ENCODE peak calls at places on chromosomes 13 and 19, in five cellular contexts. B is right cardiac atrium, O is suprapubic skin, H is uterus, J is fibroblast of pulmonary artery. S is an unnamed sample.

GRCh38 chr13:91199866-91200265 is 147.6 kb upstream of the MIR17HG start:
- DNase-seq in B (no peak), O (no peak), H (no peak), J (no peak), S (no peak)

GRCh38 chr19:48940902-48941301 is 7.4 kb downstream of the DHDH start:
- DNase-seq in B (no peak), O (no peak), H (no peak), J (no peak), S (no peak)

GRCh38 chr19:2771786-2772674 is 11.0 kb downstream of the SGTA start:
- DNase-seq in B (no peak), O (no peak), H (no peak), J (no peak), S (no peak)

GRCh38 chr19:6412111-6412999 is 12.3 kb downstream of the KHSRP start:
- DNase-seq in B (peak), O (no peak), H (peak), J (peak), S (no peak)

GRCh38 chr13:75079226-75079625 is 402.7 kb downstream of the TBC1D4 start:
- DNase-seq in B (no peak), O (no peak), H (no peak), J (peak), S (no peak)

GRCh38 chr13:50699874-50700663 is 143.4 kb downstream of the DLEU7 start:
- DNase-seq in B (no peak), O (no peak), H (no peak), J (no peak), S (no peak)

GRCh38 chr19:55460670-55461258 is 678 bp downstream of the ISOC2 start:
- DNase-seq in B (peak), O (peak), H (peak), J (peak), S (peak)

GRCh38 chr13:47337781-47338507 is 441.1 kb upstream of the HTR2A start:
- DNase-seq in B (no peak), O (no peak), H (no peak), J (peak), S (no peak)

GRCh38 chr13:88919970-88920628 is 1248.9 kb downstream of the SLITRK5 start:
- DNase-seq in B (no peak), O (no peak), H (no peak), J (no peak), S (no peak)

GRCh38 chr13:102142473-102142826 is 259.4 kb downstream of the FGF14 start:
- DNase-seq in B (no peak), O (no peak), H (no peak), J (no peak), S (no peak)

GRCh38 chr13:35881360-35881759 is 249.8 kb downstream of the DCLK1 start:
- DNase-seq in B (no peak), O (no peak), H (no peak), J (peak), S (no peak)

GRCh38 chr19:56119585-56119978 is 1.5 kb downstream of the ZNF787 start:
- DNase-seq in B (no peak), O (no peak), H (no peak), J (no peak), S (no peak)

GRCh38 chr13:36862002-36862706 is 43.1 kb downstream of the RFXAP start:
- DNase-seq in B (no peak), O (no peak), H (no peak), J (peak), S (no peak)

GRCh38 chr19:6551607-6552450 is 21.0 kb downstream of the TNFSF9 start:
- DNase-seq in B (peak), O (no peak), H (no peak), J (no peak), S (no peak)

GRCh38 chr19:18205180-18205915 is 1.5 kb upstream of the RAB3A start:
- DNase-seq in B (peak), O (peak), H (peak), J (peak), S (peak)

GRCh38 chr19:10113964-10114650 is 2.6 kb downstream of the P2RY11 start:
- DNase-seq in B (no peak), O (no peak), H (no peak), J (no peak), S (no peak)

GRCh38 chr13:30047154-30047874 is 196.9 kb upstream of the UBL3 start:
- DNase-seq in B (no peak), O (no peak), H (no peak), J (no peak), S (no peak)

GRCh38 chr19:44816301-44816700 is 7.4 kb downstream of the BCAM start:
- DNase-seq in B (no peak), O (no peak), H (no peak), J (no peak), S (no peak)

GRCh38 chr13:111115051-111115840 is at the start of gene ARHGEF7:
- DNase-seq in B (peak), O (no peak), H (no peak), J (no peak), S (no peak)

GRCh38 chr13:111117289-111117688 is 2.2 kb downstream of the ARHGEF7 start:
- DNase-seq in B (no peak), O (no peak), H (no peak), J (no peak), S (no peak)

GRCh38 chr13:111116830-111117229 is 1.7 kb downstream of the ARHGEF7 start:
- DNase-seq in B (no peak), O (no peak), H (no peak), J (no peak), S (no peak)

GRCh38 chr13:111114362-111115050 is 604 bp upstream of the ARHGEF7 start:
- DNase-seq in B (peak), O (no peak), H (peak), J (peak), S (peak)

DNA sequence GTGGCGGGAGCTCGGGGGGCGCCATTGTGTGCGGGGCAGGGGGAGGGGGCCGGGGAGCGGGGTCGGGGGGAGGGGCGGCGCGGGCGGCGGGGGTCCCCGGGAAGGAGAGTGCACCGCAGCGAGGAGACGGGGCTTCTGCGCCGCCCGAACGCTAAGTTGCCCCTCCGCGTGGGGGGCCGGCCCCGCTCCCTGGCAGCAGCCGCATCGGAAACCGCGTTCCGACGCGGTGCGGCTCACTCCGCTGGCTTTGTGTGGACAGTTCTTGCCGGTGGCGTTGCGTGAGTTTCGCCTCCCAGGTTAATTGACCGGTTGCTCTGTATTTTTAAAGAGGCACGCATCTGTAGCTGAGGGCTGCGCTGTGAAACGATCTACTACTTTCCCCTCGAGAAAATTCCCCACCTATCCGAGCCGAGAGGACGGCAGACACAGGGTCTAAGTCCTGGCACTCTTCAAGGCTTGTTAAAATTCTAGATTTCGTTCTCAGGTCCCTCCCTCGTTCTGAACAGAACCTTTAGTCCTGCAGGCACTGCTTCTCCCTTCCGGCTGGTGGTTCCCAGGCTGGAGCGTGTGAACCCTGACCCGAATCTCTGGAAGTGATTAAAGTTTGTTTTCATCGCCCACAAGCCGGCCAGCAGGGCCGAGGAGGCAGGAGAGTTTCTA is 861 bp downstream of the ARHGEF7 start:
- DNase-seq in B (peak), O (no peak), H (peak), J (peak), S (peak)
- H3K4me3 ChIP-seq in B (peak), O (peak), H (peak), J (peak), S (peak)

DNA sequence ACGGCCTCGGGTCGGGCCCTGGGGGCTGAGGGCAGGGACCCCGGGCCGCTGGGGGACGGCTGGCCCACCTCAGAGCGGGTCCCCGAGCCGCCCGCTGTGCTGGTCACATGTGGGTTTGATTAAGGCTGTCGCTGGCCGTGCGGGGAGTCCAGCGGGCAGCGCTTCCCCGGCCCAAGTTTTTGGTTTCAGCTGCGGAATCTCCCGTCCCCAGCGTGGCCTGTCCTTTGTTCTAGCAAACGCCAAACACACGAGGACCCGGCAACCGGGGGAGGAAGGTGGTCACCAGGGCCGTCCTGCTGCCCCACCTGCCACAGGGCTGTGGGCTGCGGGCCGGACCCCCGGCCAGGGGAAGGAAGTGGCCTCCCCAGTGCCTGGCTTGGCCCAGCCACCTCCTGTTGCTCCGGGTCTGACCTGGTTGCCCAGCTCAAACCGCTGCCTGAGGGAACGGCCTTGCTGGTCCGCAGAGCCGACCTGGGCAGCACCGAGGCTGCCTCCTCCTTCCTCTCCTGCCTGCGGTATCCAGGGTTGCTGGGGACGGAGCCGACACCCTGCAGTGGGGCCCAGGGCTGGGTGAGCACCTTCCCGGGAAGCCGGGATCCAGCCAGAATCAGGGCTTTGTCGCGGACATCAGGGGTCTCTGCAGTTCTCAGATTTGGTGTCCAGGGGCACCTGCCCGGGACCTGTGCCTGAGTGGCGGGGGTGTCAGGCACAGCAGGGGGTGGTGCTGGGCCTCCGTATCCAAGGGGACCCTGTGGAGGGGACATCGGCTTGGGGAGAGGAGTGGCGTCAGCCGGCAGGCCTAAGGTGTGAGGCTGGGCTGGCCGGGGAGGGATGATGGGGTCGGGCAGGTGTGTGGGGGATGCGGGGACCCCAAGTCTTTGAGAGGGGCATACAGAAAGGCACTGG is 2.2 kb downstream of the EFNA2 start:
- DNase-seq in B (peak), O (no peak), H (no peak), J (no peak), S (no peak)
- H3K4me3 ChIP-seq in B (no peak), O (no peak), H (no peak), J (no peak), S (no peak)

GRCh38 chr19:34399886-34400285 is 4.3 kb upstream of the PDCD2L start:
- DNase-seq in B (no peak), O (no peak), H (no peak), J (no peak), S (no peak)
- H3K4me3 ChIP-seq in B (no peak), O (no peak), H (no peak), J (no peak), S (no peak)

GRCh38 chr13:41193469-41193868 is 900 bp downstream of the KBTBD7 start:
- DNase-seq in B (peak), O (no peak), H (no peak), J (no peak), S (peak)
- H3K4me3 ChIP-seq in B (no peak), O (peak), H (peak), J (no peak), S (peak)

GRCh38 chr19:31470229-31470939 is 121.1 kb upstream of the TSHZ3 start:
- DNase-seq in B (no peak), O (no peak), H (no peak), J (no peak), S (no peak)

DNA sequence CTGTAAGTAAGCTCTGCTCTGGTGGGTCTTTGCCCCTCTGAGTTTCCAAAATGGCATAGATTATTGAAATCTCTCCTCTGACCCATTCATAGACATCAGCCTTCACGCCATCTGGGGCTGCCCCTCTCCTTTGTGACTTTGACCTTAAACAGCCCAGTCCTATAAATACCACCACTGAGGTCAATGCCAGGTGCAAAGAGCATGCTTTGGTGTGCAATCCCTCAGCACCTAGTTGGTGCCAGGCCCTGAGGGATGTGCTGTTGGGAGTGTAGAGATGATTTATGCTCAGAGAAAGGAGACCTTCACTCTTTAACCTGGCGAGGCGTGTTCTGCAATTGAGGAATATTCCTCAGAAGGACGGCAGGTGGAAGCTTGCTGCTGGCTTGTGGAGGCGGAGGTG is 121.7 kb upstream of the TSHZ3 start:
- DNase-seq in B (no peak), O (no peak), H (no peak), J (no peak), S (no peak)
- H3K4me3 ChIP-seq in B (no peak), O (no peak), H (no peak), J (no peak), S (no peak)

DNA sequence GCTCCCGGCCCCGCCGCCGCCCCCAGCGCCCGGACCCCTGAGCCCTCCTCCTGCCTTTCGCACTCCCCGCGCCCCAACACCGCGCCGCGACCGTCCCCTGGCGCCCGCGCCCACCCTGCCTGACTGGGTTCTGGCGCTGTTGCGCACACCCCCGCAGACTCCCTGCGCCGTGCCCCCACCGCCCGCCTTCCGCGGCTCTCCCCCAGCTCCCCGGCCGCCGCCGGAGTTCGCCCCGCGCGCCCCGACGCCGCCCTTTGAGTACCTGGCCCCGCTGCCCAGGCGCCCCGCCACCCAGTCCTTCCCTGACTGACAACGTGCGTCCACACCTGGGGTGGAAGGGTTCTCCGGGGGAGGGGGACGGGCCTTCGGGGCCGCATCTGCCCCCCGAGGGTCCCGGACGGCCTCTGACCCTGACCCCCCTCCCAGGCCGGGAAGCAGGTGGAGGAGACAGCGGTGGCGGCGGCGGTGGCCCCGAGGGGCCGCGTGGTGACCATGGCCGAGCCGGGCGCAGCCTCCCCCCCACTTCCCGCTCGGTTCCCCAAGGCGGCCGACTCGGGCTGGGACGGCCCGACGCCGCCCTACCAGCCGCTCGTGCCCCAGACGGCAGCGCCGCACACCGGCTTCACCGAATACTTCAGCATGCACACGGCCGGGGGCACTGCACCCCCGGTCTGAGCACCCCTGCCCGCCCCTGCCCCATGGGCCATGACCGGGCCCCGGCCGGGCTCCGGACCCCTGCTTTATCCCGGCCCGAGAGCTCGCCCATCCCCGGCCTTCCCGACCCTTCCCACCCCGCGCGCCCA is 1.4 kb upstream of the MEGF8 start:
- DNase-seq in B (peak), O (no peak), H (no peak), J (no peak), S (no peak)
- H3K4me3 ChIP-seq in B (peak), O (peak), H (peak), J (no peak), S (peak)

DNA sequence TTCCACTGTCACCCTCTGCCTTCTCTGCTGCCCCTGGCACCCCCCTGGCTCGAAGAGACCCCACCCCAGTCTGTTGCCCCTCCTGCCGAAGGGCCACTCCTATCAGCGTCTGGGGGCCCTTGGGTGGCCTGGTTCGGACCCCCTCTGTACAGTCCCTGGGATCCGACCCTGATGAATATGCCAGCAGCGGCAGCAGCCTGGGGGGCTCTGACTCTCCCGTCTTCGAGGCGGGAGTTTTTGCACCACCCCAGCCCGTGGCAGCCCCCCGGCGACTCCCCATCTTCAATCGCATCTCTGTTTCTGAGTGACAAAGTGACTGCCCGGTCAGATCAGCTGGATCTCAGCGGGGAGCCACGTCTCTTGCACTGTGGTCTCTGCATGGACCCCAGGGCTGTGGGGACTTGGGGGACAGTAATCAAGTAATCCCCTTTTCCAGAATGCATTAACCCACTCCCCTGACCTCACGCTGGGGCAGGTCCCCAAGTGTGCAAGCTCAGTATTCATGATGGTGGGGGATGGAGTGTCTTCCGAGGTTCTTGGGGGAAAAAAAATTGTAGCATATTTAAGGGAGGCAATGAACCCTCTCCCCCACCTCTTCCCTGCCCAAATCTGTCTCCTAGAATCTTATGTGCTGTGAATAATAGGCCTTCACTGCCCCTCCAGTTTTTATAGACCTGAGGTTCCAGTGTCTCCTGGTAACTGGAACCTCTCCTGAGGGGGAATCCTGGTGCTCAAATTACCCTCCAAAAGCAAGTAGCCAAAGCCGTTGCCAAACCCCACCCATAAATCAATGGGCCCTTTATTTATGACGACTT is 2.0 kb downstream of the ZFP36 start:
- DNase-seq in B (peak), O (no peak), H (peak), J (peak), S (no peak)
- H3K4me3 ChIP-seq in B (peak), O (peak), H (peak), J (peak), S (peak)

GRCh38 chr19:30558793-30559192 is 186.6 kb downstream of the ZNF536 start:
- DNase-seq in B (no peak), O (no peak), H (no peak), J (no peak), S (no peak)
- H3K4me3 ChIP-seq in B (no peak), O (no peak), H (no peak), J (no peak), S (no peak)

GRCh38 chr13:72986197-72986596 is 72.6 kb upstream of the KLF5 start:
- DNase-seq in B (no peak), O (no peak), H (no peak), J (no peak), S (no peak)
- H3K4me3 ChIP-seq in B (no peak), O (no peak), H (no peak), J (no peak), S (no peak)

S was measured in heart right ventricle.